ENCODE peak calls at places on chromosomes 1 and 21, in nine cellular contexts. F is astrocyte, N is iris pigment epithelial cell, W is NB4, S is CMK, B is frontal cortex, G is HFFc6, K is HS-5, L is chondrocyte. M is an unnamed sample.

GRCh38 chr1:57208903-57209302 is 215.0 kb downstream of the DAB1 start:
- DNase-seq in W (no peak), G (no peak), B (no peak), K (no peak), N (no peak), L (no peak), F (no peak), S (no peak), M (no peak)

GRCh38 chr1:175210744-175211143 is 18.2 kb upstream of the KIAA0040 start:
- DNase-seq in B (no peak), F (no peak), N (no peak), W (no peak), L (no peak), G (no peak), S (no peak), K (no peak), M (no peak)

GRCh38 chr21:26093094-26093493 is 77.5 kb downstream of the APP start:
- DNase-seq in F (peak), B (no peak), N (peak), S (no peak), L (no peak), W (no peak), K (no peak), G (peak), M (no peak)

GRCh38 chr1:230808268-230808872 is 60.0 kb downstream of the C1orf198 start:
- DNase-seq in K (no peak), W (no peak), G (peak), L (no peak), S (no peak), F (no peak), N (no peak), B (no peak), M (no peak)

GRCh38 chr1:204983881-204984280 is 59.1 kb upstream of the CNTN2 start:
- DNase-seq in L (no peak), G (no peak), B (no peak), W (no peak), K (no peak), S (no peak), F (no peak), N (no peak), M (no peak)

GRCh38 chr21:27476696-27477095 is 509.8 kb upstream of the ADAMTS5 start:
- DNase-seq in F (no peak), S (no peak), G (peak), L (no peak), K (no peak), N (peak), B (peak), W (no peak), M (no peak)

GRCh38 chr1:19644761-19645543 is 841 bp downstream of the NBL1 start:
- DNase-seq in F (no peak), N (no peak), L (no peak), W (peak), G (no peak), B (peak), S (no peak), K (no peak), M (no peak)

GRCh38 chr1:119603695-119604094 is 44.4 kb downstream of the ZNF697 start:
- DNase-seq in S (no peak), K (no peak), G (peak), N (peak), W (no peak), F (peak), B (no peak), L (no peak), M (no peak)

GRCh38 chr1:11787251-11787803 is 18.4 kb downstream of the MTHFR start:
- DNase-seq in F (peak), N (peak), S (no peak), W (no peak), K (no peak), L (no peak), B (no peak), G (peak), M (no peak)

GRCh38 chr1:31101147-31101502 is 35.6 kb upstream of the PUM1 start:
- DNase-seq in S (no peak), W (peak), B (no peak), N (peak), G (peak), L (no peak), K (no peak), F (peak), M (peak)

GRCh38 chr1:36924282-36924791 is 110.0 kb downstream of the GRIK3 start:
- DNase-seq in S (no peak), G (no peak), L (no peak), F (no peak), N (peak), W (peak), B (no peak), K (no peak), M (no peak)

GRCh38 chr1:173489149-173489600 is 12.0 kb downstream of the PRDX6 start:
- DNase-seq in F (no peak), L (no peak), W (peak), B (no peak), S (peak), G (no peak), N (peak), K (no peak), M (no peak)

GRCh38 chr1:216193839-216194443 is 229.3 kb downstream of the USH2A start:
- DNase-seq in S (no peak), L (no peak), F (no peak), G (no peak), K (no peak), N (no peak), W (peak), B (no peak), M (no peak)

GRCh38 chr21:38956791-38957571 is 151.3 kb downstream of the ETS2 start:
- DNase-seq in N (no peak), L (no peak), K (no peak), S (no peak), F (peak), B (no peak), W (peak), G (no peak), M (no peak)

GRCh38 chr1:33382651-33383415 is 48.1 kb downstream of the PHC2 start:
- DNase-seq in W (no peak), G (no peak), L (no peak), B (no peak), S (no peak), N (no peak), K (no peak), F (peak), M (no peak)

GRCh38 chr21:17402885-17403477 is 109.9 kb upstream of the CXADR start:
- DNase-seq in L (no peak), B (no peak), K (no peak), F (peak), N (peak), G (no peak), W (peak), S (no peak), M (no peak)

GRCh38 chr1:23470282-23471070 is 13.5 kb downstream of the ASAP3 start:
- DNase-seq in K (no peak), G (no peak), L (no peak), B (no peak), F (peak), W (no peak), S (no peak), N (peak), M (no peak)

GRCh38 chr1:76317299-76317913 is 242.9 kb downstream of the ST6GALNAC3 start:
- DNase-seq in L (no peak), N (no peak), S (no peak), G (peak), K (no peak), F (no peak), W (no peak), B (no peak), M (no peak)

GRCh38 chr1:196002906-196003305 is 605.3 kb downstream of the KCNT2 start:
- DNase-seq in S (no peak), F (no peak), K (no peak), L (no peak), B (no peak), G (no peak), W (no peak), N (peak), M (no peak)

GRCh38 chr1:165114889-165115285 is 241.6 kb downstream of the LMX1A start:
- DNase-seq in W (no peak), K (no peak), B (no peak), F (no peak), S (no peak), L (no peak), G (no peak), N (no peak), M (no peak)

GRCh38 chr1:42931911-42932422 is 26.7 kb downstream of the SLC2A1 start:
- DNase-seq in L (no peak), K (no peak), B (peak), S (peak), W (peak), N (no peak), G (no peak), F (no peak), M (no peak)

GRCh38 chr1:232643227-232643626 is 13.3 kb upstream of the SIPA1L2 start:
- DNase-seq in G (no peak), B (no peak), W (no peak), L (no peak), N (no peak), F (no peak), K (no peak), S (no peak), M (no peak)

GRCh38 chr1:177656598-177656997 is 313.3 kb downstream of the SEC16B start:
- DNase-seq in S (no peak), K (no peak), F (no peak), W (no peak), B (no peak), G (no peak), L (no peak), N (no peak), M (no peak)

GRCh38 chr1:153922076-153922837 is 515 bp downstream of the GATAD2B start:
- DNase-seq in W (peak), B (no peak), K (no peak), S (peak), G (no peak), L (no peak), N (peak), F (no peak), M (no peak)

GRCh38 chr1:179142889-179143299 is 61.0 kb downstream of the TOR3A start:
- DNase-seq in N (peak), K (peak), F (peak), W (peak), L (no peak), G (peak), S (no peak), B (no peak), M (peak)

GRCh38 chr1:65791860-65792670 is 630 bp upstream of the PDE4B start:
- DNase-seq in G (no peak), N (peak), W (no peak), S (no peak), K (no peak), B (no peak), L (no peak), F (peak), M (no peak)

GRCh38 chr1:53592521-53592982 is 133.4 kb downstream of the DMRTB1 start:
- DNase-seq in W (no peak), G (peak), L (peak), B (no peak), K (no peak), S (no peak), F (peak), N (peak), M (peak)

GRCh38 chr21:45366931-45367401 is 38.0 kb upstream of the COL18A1 start:
- DNase-seq in W (no peak), L (no peak), G (peak), S (no peak), N (peak), K (peak), B (peak), F (peak), M (peak)

GRCh38 chr1:235910357-235911299 is 43.9 kb upstream of the LYST start:
- DNase-seq in L (no peak), N (peak), F (peak), B (peak), W (peak), K (peak), G (peak), S (no peak), M (peak)

GRCh38 chr1:197725044-197725443 is 50.2 kb downstream of the DENND1B start:
- DNase-seq in G (no peak), N (peak), F (peak), S (peak), L (no peak), B (no peak), K (no peak), W (peak), M (no peak)

GRCh38 chr1:159826436-159827101 is at the start of gene SLAMF8:
- DNase-seq in L (no peak), F (no peak), W (peak), G (no peak), B (no peak), S (peak), K (no peak), N (peak), M (no peak)

GRCh38 chr1:160911925-160912324 is 26.9 kb upstream of the ITLN1 start:
- DNase-seq in K (no peak), G (no peak), F (no peak), W (no peak), L (no peak), B (no peak), S (no peak), N (no peak), M (no peak)

GRCh38 chr21:42614811-42615342 is 38.5 kb upstream of the PDE9A start:
- DNase-seq in W (peak), F (no peak), B (no peak), K (no peak), N (peak), G (no peak), L (peak), S (no peak), M (no peak)

GRCh38 chr1:25617626-25618432 is 1.2 kb downstream of the MAN1C1 start:
- DNase-seq in G (no peak), F (no peak), B (no peak), L (no peak), K (no peak), W (peak), N (no peak), S (no peak), M (no peak)

GRCh38 chr1:15246960-15247614 is at the start of gene FHAD1:
- DNase-seq in B (peak), W (peak), G (peak), S (no peak), N (peak), K (no peak), F (peak), L (no peak), M (no peak)

M was measured in GM04503.